ENCODE peak calls at places on chromosomes 5 and 9, in eight cellular contexts. S, M, Z, J, U, E, X and T are unnamed samples.

GRCh38 chr5:170892201-170892600 is 30.4 kb downstream of the RANBP17 start:
- DNase-seq in S (no peak), M (peak; percentile 25), Z (no peak), J (no peak), U (no peak), E (no peak), X (no peak), T (no peak)

GRCh38 chr9:128707446-128707845 is 5.1 kb downstream of the PKN3 start:
- DNase-seq in S (no peak), M (no peak), Z (no peak), J (no peak), U (no peak), E (no peak), X (no peak), T (no peak)

GRCh38 chr5:53425598-53426516 is 54.6 kb upstream of the FST start:
- DNase-seq in S (no peak), M (peak; percentile 27), Z (no peak), J (no peak), U (no peak), E (no peak), X (no peak), T (no peak)

GRCh38 chr5:6812800-6813731 is 99.8 kb downstream of the TENT4A start:
- DNase-seq in S (peak; percentile 35), M (peak; percentile 86), Z (no peak), J (no peak), U (no peak), E (peak; percentile 22), X (peak; percentile 80), T (no peak)

GRCh38 chr9:34010979-34011378 is 37.7 kb downstream of the UBAP2 start:
- DNase-seq in S (no peak), M (peak; percentile 19), Z (no peak), J (no peak), U (no peak), E (no peak), X (no peak), T (no peak)

GRCh38 chr9:132788378-132788777 is 89.7 kb downstream of the AK8 start:
- DNase-seq in S (no peak), M (no peak), Z (no peak), J (no peak), U (no peak), E (no peak), X (no peak), T (no peak)

GRCh38 chr9:6049798-6050197 is 34.4 kb upstream of the RANBP6 start:
- DNase-seq in S (no peak), M (peak; percentile 10), Z (peak; percentile 75), J (no peak), U (no peak), E (no peak), X (no peak), T (no peak)

GRCh38 chr5:151699071-151699901 is 12.6 kb upstream of the SPARC start:
- DNase-seq in S (peak; percentile 95), M (peak; percentile 97), Z (no peak), J (peak; percentile 95), U (peak; percentile 91), E (no peak), X (peak; percentile 51), T (peak; percentile 57)

GRCh38 chr5:435961-436640 is 6.9 kb upstream of the EXOC3 start:
- DNase-seq in S (no peak), M (peak; percentile 40), Z (no peak), J (no peak), U (no peak), E (no peak), X (no peak), T (no peak)
- TF ChIP-seq CTCF in S (peak; percentile 51), M (peak; percentile 54), Z (peak; percentile 27), J (peak; percentile 58), U (peak; percentile 59), E (no peak), X (no peak), T (no peak)

GRCh38 chr9:32142074-32142473 is 242.4 kb upstream of the ACO1 start:
- DNase-seq in S (no peak), M (no peak), Z (no peak), J (no peak), U (no peak), E (no peak), X (no peak), T (no peak)

DNA sequence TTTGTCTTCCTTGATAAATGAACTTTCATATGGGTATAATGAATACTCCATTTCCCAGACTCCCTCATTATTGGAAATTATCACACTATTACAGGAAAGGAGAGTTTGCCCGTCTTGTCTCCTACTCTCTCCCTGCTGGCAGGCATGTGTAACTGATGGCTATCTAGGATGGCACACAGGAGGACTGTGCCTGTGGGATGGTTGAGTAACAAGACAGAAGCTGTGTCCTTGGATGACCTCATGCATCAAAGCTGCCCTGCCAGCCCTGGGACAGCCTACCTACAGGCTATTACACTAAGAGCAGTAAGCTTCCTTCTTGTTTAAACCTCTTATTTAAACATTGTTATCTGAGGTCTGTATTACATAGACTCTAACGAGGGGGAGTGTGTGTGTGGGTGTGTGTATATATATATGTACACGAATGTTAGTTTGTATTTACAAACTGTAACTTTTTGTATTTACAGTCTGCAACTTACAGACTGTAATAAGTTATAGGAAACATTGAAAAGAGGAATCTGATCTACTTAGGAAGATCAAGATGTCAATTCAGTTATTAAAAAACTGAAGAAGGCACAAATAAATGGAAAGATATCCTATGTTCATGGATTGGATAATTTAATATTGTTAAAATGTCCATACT is 247.6 kb upstream of the ACO1 start:
- DNase-seq in S (no peak), M (no peak), Z (no peak), J (no peak), U (no peak), E (no peak), X (no peak), T (no peak)
- TF ChIP-seq CTCF in S (no peak), M (no peak), Z (no peak), J (no peak), U (no peak), E (no peak), X (no peak), T (no peak)

DNA sequence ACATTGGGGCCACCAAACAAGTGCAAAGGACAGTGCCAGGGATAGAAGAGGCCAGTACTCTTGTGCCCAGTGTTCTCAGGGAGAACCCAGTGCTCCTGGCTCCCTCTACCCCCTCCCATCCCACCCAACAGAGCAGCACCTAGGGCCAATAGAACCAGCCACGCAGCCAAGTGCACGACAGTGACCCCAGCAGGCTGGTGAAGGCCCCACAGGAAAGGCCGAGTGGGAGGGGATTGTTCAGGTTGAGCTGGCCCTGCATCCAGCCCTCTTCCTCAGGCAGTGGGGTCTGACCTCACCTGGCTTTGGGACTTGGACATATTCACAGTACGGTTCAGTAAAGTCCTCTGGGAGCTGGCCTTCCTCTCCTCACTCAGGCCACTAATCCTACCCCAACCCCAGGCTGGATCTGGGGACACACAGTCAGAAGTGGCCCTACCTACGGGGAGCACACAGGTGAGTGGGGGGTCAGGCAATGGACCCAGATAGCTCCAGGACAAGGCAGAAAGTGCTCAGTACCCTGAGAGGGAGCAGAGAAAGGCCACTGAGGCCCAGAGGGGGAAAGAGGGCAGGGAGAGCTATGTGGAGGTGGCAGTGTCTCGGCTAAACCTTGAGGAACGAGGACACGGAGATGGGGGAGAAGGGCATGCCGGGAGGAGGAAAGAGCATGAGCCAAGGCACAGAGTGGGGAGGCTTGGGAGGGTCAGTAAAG is 25.4 kb downstream of the POLR1E start:
- DNase-seq in S (no peak), M (no peak), Z (no peak), J (no peak), U (no peak), E (no peak), X (no peak), T (no peak)
- TF ChIP-seq CTCF in S (peak; percentile 12), M (peak; percentile 15), Z (peak; percentile 46), J (peak; percentile 27), U (peak; percentile 30), E (no peak), X (no peak), T (no peak)

GRCh38 chr5:10424124-10424731 is 17.5 kb upstream of the ROPN1L start:
- DNase-seq in S (no peak), M (peak; percentile 68), Z (no peak), J (no peak), U (no peak), E (no peak), X (no peak), T (no peak)
- TF ChIP-seq CTCF in S (peak; percentile 67), M (peak; percentile 52), Z (peak; percentile 59), J (peak; percentile 54), U (peak; percentile 71), E (no peak), X (no peak), T (no peak)

GRCh38 chr9:97307500-97308163 is at the start of gene CCDC180:
- DNase-seq in S (no peak), M (peak; percentile 68), Z (no peak), J (no peak), U (no peak), E (no peak), X (peak; percentile 54), T (no peak)

GRCh38 chr9:97309260-97309659 is 1.8 kb downstream of the CCDC180 start:
- DNase-seq in S (no peak), M (no peak), Z (no peak), J (no peak), U (no peak), E (no peak), X (no peak), T (no peak)

GRCh38 chr9:97305501-97306298 is 1.8 kb upstream of the CCDC180 start:
- DNase-seq in S (no peak), M (no peak), Z (no peak), J (no peak), U (no peak), E (no peak), X (no peak), T (no peak)

GRCh38 chr9:97304586-97304985 is 2.9 kb upstream of the CCDC180 start:
- DNase-seq in S (no peak), M (no peak), Z (no peak), J (no peak), U (no peak), E (no peak), X (no peak), T (no peak)

DNA sequence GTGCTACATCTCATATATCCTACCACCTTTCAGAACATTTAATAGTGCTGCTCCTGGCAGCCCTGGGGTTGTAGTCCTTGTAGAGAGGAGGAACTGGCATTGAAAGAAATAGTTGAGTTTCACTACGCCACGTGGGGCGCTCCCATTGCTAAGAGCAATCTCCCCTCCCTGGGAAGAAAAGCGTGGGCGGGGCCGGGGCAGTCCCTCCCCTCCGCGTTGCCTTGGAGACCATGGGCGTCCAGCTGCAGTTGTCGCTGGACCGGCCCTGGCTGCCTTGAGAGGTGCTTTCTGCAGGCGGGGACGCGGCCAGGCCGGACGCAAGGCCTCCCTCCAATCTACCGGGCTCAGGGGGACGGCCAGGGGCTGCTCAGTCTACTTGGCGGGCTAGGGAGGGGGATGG is 368 bp upstream of the CCDC180 start:
- DNase-seq in S (no peak), M (peak; percentile 78), Z (no peak), J (no peak), U (peak; percentile 19), E (peak; percentile 36), X (peak; percentile 88), T (no peak)
- TF ChIP-seq CTCF in S (peak; percentile 6), M (no peak), Z (no peak), J (peak; percentile 27), U (peak; percentile 42), E (no peak), X (no peak), T (no peak)